ENCODE peak calls at places on chromosomes 12 and 14, in eight cellular contexts. One of them, this sample, is unnamed.

GRCh38 chr14:50801706-50802105 is 29.3 kb downstream of the NIN start:
- DNase-seq in T follicular helper cell: no peak
- DNase-seq in HFF-Myc: no peak
- DNase-seq in AG04449: no peak
- DNase-seq in lung: no peak
- DNase-seq in stimulated activated CD8-positive, alpha-beta memory T cell treated with anti-CD3 and anti-CD28 coated beads, Interleukin-4, amount 100 ng/mL, for 1 hour: no peak
- DNase-seq in H9: no peak
- DNase-seq in nucleus accumbens: no peak
- DNase-seq in this sample: no peak

GRCh38 chr12:3938042-3938544 is 64.9 kb upstream of the PARP11 start:
- DNase-seq in stimulated activated CD8-positive, alpha-beta memory T cell treated with anti-CD3 and anti-CD28 coated beads, Interleukin-4, amount 100 ng/mL, for 1 hour: no peak
- DNase-seq in AG04449: no peak
- DNase-seq in HFF-Myc: no peak
- DNase-seq in H9: no peak
- DNase-seq in nucleus accumbens: no peak
- DNase-seq in lung: no peak
- DNase-seq in T follicular helper cell: no peak
- DNase-seq in this sample: no peak

GRCh38 chr12:55703288-55703687 is 4.4 kb downstream of the ITGA7 start:
- DNase-seq in lung: no peak
- DNase-seq in T follicular helper cell: no peak
- DNase-seq in nucleus accumbens: no peak
- DNase-seq in AG04449: no peak
- DNase-seq in H9: no peak
- DNase-seq in stimulated activated CD8-positive, alpha-beta memory T cell treated with anti-CD3 and anti-CD28 coated beads, Interleukin-4, amount 100 ng/mL, for 1 hour: no peak
- DNase-seq in HFF-Myc: no peak
- DNase-seq in this sample: no peak

GRCh38 chr14:32473476-32473875 is 144.4 kb downstream of the AKAP6 start:
- DNase-seq in stimulated activated CD8-positive, alpha-beta memory T cell treated with anti-CD3 and anti-CD28 coated beads, Interleukin-4, amount 100 ng/mL, for 1 hour: no peak
- DNase-seq in lung: peak
- DNase-seq in HFF-Myc: peak
- DNase-seq in H9: no peak
- DNase-seq in T follicular helper cell: no peak
- DNase-seq in AG04449: no peak
- DNase-seq in nucleus accumbens: no peak
- DNase-seq in this sample: peak

GRCh38 chr14:89013098-89013504 is 188.7 kb downstream of the TTC8 start:
- DNase-seq in lung: peak
- DNase-seq in H9: peak
- DNase-seq in T follicular helper cell: no peak
- DNase-seq in stimulated activated CD8-positive, alpha-beta memory T cell treated with anti-CD3 and anti-CD28 coated beads, Interleukin-4, amount 100 ng/mL, for 1 hour: no peak
- DNase-seq in nucleus accumbens: no peak
- DNase-seq in HFF-Myc: no peak
- DNase-seq in AG04449: no peak
- DNase-seq in this sample: no peak

GRCh38 chr14:54252072-54252730 is 144.6 kb upstream of the CDKN3 start:
- DNase-seq in AG04449: peak
- DNase-seq in stimulated activated CD8-positive, alpha-beta memory T cell treated with anti-CD3 and anti-CD28 coated beads, Interleukin-4, amount 100 ng/mL, for 1 hour: no peak
- DNase-seq in H9: no peak
- DNase-seq in nucleus accumbens: no peak
- DNase-seq in HFF-Myc: peak
- DNase-seq in T follicular helper cell: no peak
- DNase-seq in lung: peak
- DNase-seq in this sample: no peak

GRCh38 chr12:21771311-21771710 is 3.2 kb downstream of the KCNJ8 start:
- DNase-seq in AG04449: no peak
- DNase-seq in H9: no peak
- DNase-seq in T follicular helper cell: no peak
- DNase-seq in stimulated activated CD8-positive, alpha-beta memory T cell treated with anti-CD3 and anti-CD28 coated beads, Interleukin-4, amount 100 ng/mL, for 1 hour: no peak
- DNase-seq in lung: no peak
- DNase-seq in nucleus accumbens: no peak
- DNase-seq in HFF-Myc: no peak
- DNase-seq in this sample: no peak

GRCh38 chr14:99737451-99737951 is 53.4 kb downstream of the CYP46A1 start:
- DNase-seq in T follicular helper cell: no peak
- DNase-seq in nucleus accumbens: no peak
- DNase-seq in AG04449: no peak
- DNase-seq in stimulated activated CD8-positive, alpha-beta memory T cell treated with anti-CD3 and anti-CD28 coated beads, Interleukin-4, amount 100 ng/mL, for 1 hour: no peak
- DNase-seq in HFF-Myc: no peak
- DNase-seq in H9: no peak
- DNase-seq in lung: peak
- DNase-seq in this sample: no peak

GRCh38 chr12:105102673-105103072 is 4.9 kb upstream of the WASHC4 start:
- DNase-seq in H9: no peak
- DNase-seq in HFF-Myc: no peak
- DNase-seq in AG04449: no peak
- DNase-seq in lung: no peak
- DNase-seq in T follicular helper cell: no peak
- DNase-seq in stimulated activated CD8-positive, alpha-beta memory T cell treated with anti-CD3 and anti-CD28 coated beads, Interleukin-4, amount 100 ng/mL, for 1 hour: no peak
- DNase-seq in nucleus accumbens: no peak
- DNase-seq in this sample: no peak

GRCh38 chr12:94174576-94174975 is 26.2 kb downstream of the PLXNC1 start:
- DNase-seq in stimulated activated CD8-positive, alpha-beta memory T cell treated with anti-CD3 and anti-CD28 coated beads, Interleukin-4, amount 100 ng/mL, for 1 hour: no peak
- DNase-seq in T follicular helper cell: no peak
- DNase-seq in nucleus accumbens: no peak
- DNase-seq in H9: no peak
- DNase-seq in HFF-Myc: no peak
- DNase-seq in lung: no peak
- DNase-seq in AG04449: no peak
- DNase-seq in this sample: no peak

GRCh38 chr14:91264151-91265150 is 19.9 kb upstream of the GPR68 start:
- DNase-seq in T follicular helper cell: no peak
- DNase-seq in stimulated activated CD8-positive, alpha-beta memory T cell treated with anti-CD3 and anti-CD28 coated beads, Interleukin-4, amount 100 ng/mL, for 1 hour: no peak
- DNase-seq in nucleus accumbens: no peak
- DNase-seq in lung: no peak
- DNase-seq in AG04449: no peak
- DNase-seq in H9: peak
- DNase-seq in HFF-Myc: no peak
- DNase-seq in this sample: no peak

GRCh38 chr12:953776-954175 is 4.3 kb upstream of the RAD52 start:
- DNase-seq in stimulated activated CD8-positive, alpha-beta memory T cell treated with anti-CD3 and anti-CD28 coated beads, Interleukin-4, amount 100 ng/mL, for 1 hour: no peak
- DNase-seq in AG04449: no peak
- DNase-seq in T follicular helper cell: no peak
- DNase-seq in HFF-Myc: no peak
- DNase-seq in lung: no peak
- DNase-seq in H9: no peak
- DNase-seq in nucleus accumbens: no peak
- DNase-seq in this sample: no peak

GRCh38 chr14:53478174-53478573 is 325.1 kb upstream of the DDHD1 start:
- DNase-seq in T follicular helper cell: no peak
- DNase-seq in lung: no peak
- DNase-seq in H9: no peak
- DNase-seq in nucleus accumbens: no peak
- DNase-seq in HFF-Myc: no peak
- DNase-seq in stimulated activated CD8-positive, alpha-beta memory T cell treated with anti-CD3 and anti-CD28 coated beads, Interleukin-4, amount 100 ng/mL, for 1 hour: no peak
- DNase-seq in AG04449: no peak
- DNase-seq in this sample: no peak

GRCh38 chr14:96135285-96135684 is 69.4 kb upstream of the BDKRB2 start:
- DNase-seq in stimulated activated CD8-positive, alpha-beta memory T cell treated with anti-CD3 and anti-CD28 coated beads, Interleukin-4, amount 100 ng/mL, for 1 hour: no peak
- DNase-seq in H9: no peak
- DNase-seq in lung: peak
- DNase-seq in T follicular helper cell: no peak
- DNase-seq in HFF-Myc: no peak
- DNase-seq in nucleus accumbens: no peak
- DNase-seq in AG04449: no peak
- DNase-seq in this sample: peak

GRCh38 chr12:71071466-71072097 is 86.2 kb downstream of the TSPAN8 start:
- DNase-seq in stimulated activated CD8-positive, alpha-beta memory T cell treated with anti-CD3 and anti-CD28 coated beads, Interleukin-4, amount 100 ng/mL, for 1 hour: no peak
- DNase-seq in HFF-Myc: no peak
- DNase-seq in H9: no peak
- DNase-seq in nucleus accumbens: no peak
- DNase-seq in T follicular helper cell: no peak
- DNase-seq in AG04449: no peak
- DNase-seq in lung: no peak
- DNase-seq in this sample: no peak

GRCh38 chr12:93785262-93786010 is 108.3 kb downstream of the CRADD start:
- DNase-seq in H9: peak
- DNase-seq in AG04449: no peak
- DNase-seq in lung: peak
- DNase-seq in nucleus accumbens: no peak
- DNase-seq in HFF-Myc: peak
- DNase-seq in stimulated activated CD8-positive, alpha-beta memory T cell treated with anti-CD3 and anti-CD28 coated beads, Interleukin-4, amount 100 ng/mL, for 1 hour: no peak
- DNase-seq in T follicular helper cell: no peak
- DNase-seq in this sample: peak

GRCh38 chr12:92271341-92271740 is 125.7 kb upstream of the BTG1 start:
- DNase-seq in AG04449: no peak
- DNase-seq in HFF-Myc: no peak
- DNase-seq in H9: no peak
- DNase-seq in lung: no peak
- DNase-seq in nucleus accumbens: no peak
- DNase-seq in stimulated activated CD8-positive, alpha-beta memory T cell treated with anti-CD3 and anti-CD28 coated beads, Interleukin-4, amount 100 ng/mL, for 1 hour: no peak
- DNase-seq in T follicular helper cell: no peak
- DNase-seq in this sample: peak

GRCh38 chr12:78226763-78227162 is 396.1 kb downstream of the NAV3 start:
- DNase-seq in nucleus accumbens: no peak
- DNase-seq in lung: peak
- DNase-seq in AG04449: no peak
- DNase-seq in H9: no peak
- DNase-seq in T follicular helper cell: no peak
- DNase-seq in HFF-Myc: no peak
- DNase-seq in stimulated activated CD8-positive, alpha-beta memory T cell treated with anti-CD3 and anti-CD28 coated beads, Interleukin-4, amount 100 ng/mL, for 1 hour: no peak
- DNase-seq in this sample: no peak

GRCh38 chr12:31868980-31869379 is 90.2 kb upstream of the RESF1 start:
- DNase-seq in HFF-Myc: peak
- DNase-seq in lung: no peak
- DNase-seq in AG04449: no peak
- DNase-seq in H9: no peak
- DNase-seq in nucleus accumbens: no peak
- DNase-seq in stimulated activated CD8-positive, alpha-beta memory T cell treated with anti-CD3 and anti-CD28 coated beads, Interleukin-4, amount 100 ng/mL, for 1 hour: no peak
- DNase-seq in T follicular helper cell: no peak
- DNase-seq in this sample: peak

GRCh38 chr12:45468751-45469615 is 253.1 kb downstream of the ANO6 start:
- DNase-seq in H9: peak
- DNase-seq in HFF-Myc: no peak
- DNase-seq in AG04449: no peak
- DNase-seq in T follicular helper cell: no peak
- DNase-seq in lung: no peak
- DNase-seq in nucleus accumbens: no peak
- DNase-seq in stimulated activated CD8-positive, alpha-beta memory T cell treated with anti-CD3 and anti-CD28 coated beads, Interleukin-4, amount 100 ng/mL, for 1 hour: no peak
- DNase-seq in this sample: no peak

GRCh38 chr14:99515301-99516155 is 34.3 kb downstream of the CCNK start:
- DNase-seq in lung: no peak
- DNase-seq in AG04449: no peak
- DNase-seq in nucleus accumbens: no peak
- DNase-seq in H9: peak
- DNase-seq in T follicular helper cell: no peak
- DNase-seq in HFF-Myc: no peak
- DNase-seq in stimulated activated CD8-positive, alpha-beta memory T cell treated with anti-CD3 and anti-CD28 coated beads, Interleukin-4, amount 100 ng/mL, for 1 hour: no peak
- DNase-seq in this sample: no peak

GRCh38 chr12:107372229-107372658 is 278.9 kb upstream of the CRY1 start:
- DNase-seq in HFF-Myc: no peak
- DNase-seq in stimulated activated CD8-positive, alpha-beta memory T cell treated with anti-CD3 and anti-CD28 coated beads, Interleukin-4, amount 100 ng/mL, for 1 hour: no peak
- DNase-seq in T follicular helper cell: peak
- DNase-seq in lung: no peak
- DNase-seq in nucleus accumbens: no peak
- DNase-seq in AG04449: no peak
- DNase-seq in H9: no peak
- DNase-seq in this sample: no peak

GRCh38 chr12:2856901-2857495 is at the start of gene TEX52:
- DNase-seq in H9: peak
- DNase-seq in HFF-Myc: no peak
- DNase-seq in T follicular helper cell: no peak
- DNase-seq in lung: no peak
- DNase-seq in stimulated activated CD8-positive, alpha-beta memory T cell treated with anti-CD3 and anti-CD28 coated beads, Interleukin-4, amount 100 ng/mL, for 1 hour: no peak
- DNase-seq in AG04449: no peak
- DNase-seq in nucleus accumbens: no peak
- DNase-seq in this sample: no peak

GRCh38 chr14:36580856-36581831 is 1.3 kb downstream of the NKX2-8 start:
- DNase-seq in HFF-Myc: no peak
- DNase-seq in nucleus accumbens: no peak
- DNase-seq in AG04449: no peak
- DNase-seq in H9: peak
- DNase-seq in lung: no peak
- DNase-seq in T follicular helper cell: no peak
- DNase-seq in stimulated activated CD8-positive, alpha-beta memory T cell treated with anti-CD3 and anti-CD28 coated beads, Interleukin-4, amount 100 ng/mL, for 1 hour: no peak
- DNase-seq in this sample: no peak

GRCh38 chr14:84343637-84344036 is 1186.3 kb upstream of the FLRT2 start:
- DNase-seq in lung: no peak
- DNase-seq in nucleus accumbens: no peak
- DNase-seq in AG04449: no peak
- DNase-seq in HFF-Myc: no peak
- DNase-seq in H9: no peak
- DNase-seq in stimulated activated CD8-positive, alpha-beta memory T cell treated with anti-CD3 and anti-CD28 coated beads, Interleukin-4, amount 100 ng/mL, for 1 hour: no peak
- DNase-seq in T follicular helper cell: no peak
- DNase-seq in this sample: no peak

GRCh38 chr12:67091204-67091603 is 178.0 kb upstream of the CAND1 start:
- DNase-seq in T follicular helper cell: no peak
- DNase-seq in HFF-Myc: no peak
- DNase-seq in stimulated activated CD8-positive, alpha-beta memory T cell treated with anti-CD3 and anti-CD28 coated beads, Interleukin-4, amount 100 ng/mL, for 1 hour: no peak
- DNase-seq in nucleus accumbens: no peak
- DNase-seq in H9: no peak
- DNase-seq in lung: no peak
- DNase-seq in AG04449: no peak
- DNase-seq in this sample: peak

GRCh38 chr14:99899578-99900178 is 106.5 kb downstream of the EML1 start:
- DNase-seq in lung: no peak
- DNase-seq in nucleus accumbens: no peak
- DNase-seq in HFF-Myc: no peak
- DNase-seq in H9: no peak
- DNase-seq in AG04449: no peak
- DNase-seq in stimulated activated CD8-positive, alpha-beta memory T cell treated with anti-CD3 and anti-CD28 coated beads, Interleukin-4, amount 100 ng/mL, for 1 hour: no peak
- DNase-seq in T follicular helper cell: no peak
- DNase-seq in this sample: no peak

GRCh38 chr12:124277394-124278222 is 17.3 kb upstream of the RFLNA start:
- DNase-seq in AG04449: no peak
- DNase-seq in HFF-Myc: no peak
- DNase-seq in H9: no peak
- DNase-seq in lung: no peak
- DNase-seq in nucleus accumbens: no peak
- DNase-seq in T follicular helper cell: no peak
- DNase-seq in stimulated activated CD8-positive, alpha-beta memory T cell treated with anti-CD3 and anti-CD28 coated beads, Interleukin-4, amount 100 ng/mL, for 1 hour: no peak
- DNase-seq in this sample: no peak

GRCh38 chr12:63208956-63209355 is 58.0 kb upstream of the AVPR1A start:
- DNase-seq in stimulated activated CD8-positive, alpha-beta memory T cell treated with anti-CD3 and anti-CD28 coated beads, Interleukin-4, amount 100 ng/mL, for 1 hour: no peak
- DNase-seq in nucleus accumbens: no peak
- DNase-seq in AG04449: no peak
- DNase-seq in HFF-Myc: no peak
- DNase-seq in lung: no peak
- DNase-seq in H9: no peak
- DNase-seq in T follicular helper cell: no peak
- DNase-seq in this sample: no peak

GRCh38 chr12:64699504-64700115 is 59.6 kb downstream of the GNS start:
- DNase-seq in H9: no peak
- DNase-seq in HFF-Myc: no peak
- DNase-seq in stimulated activated CD8-positive, alpha-beta memory T cell treated with anti-CD3 and anti-CD28 coated beads, Interleukin-4, amount 100 ng/mL, for 1 hour: no peak
- DNase-seq in nucleus accumbens: no peak
- DNase-seq in lung: no peak
- DNase-seq in AG04449: no peak
- DNase-seq in T follicular helper cell: no peak
- DNase-seq in this sample: no peak